ENCODE peak calls at places on chromosome 6, in six cellular contexts. One of them, this sample, is unnamed.
A peak's percentile ranks its signal among the peaks of the same experiment; 100 is the strongest.

GRCh38 chr6:1667012-1667804 is 57.5 kb downstream of the FOXC1 start:
- DNase-seq in NB4: no peak
- DNase-seq in adipocyte: peak; percentile 95
- DNase-seq in A673: no peak
- DNase-seq in PC-3: no peak
- DNase-seq in coronary artery: no peak
- DNase-seq in this sample: peak; percentile 75

GRCh38 chr6:56927538-56928453 is 27.1 kb upstream of the BEND6 start:
- DNase-seq in NB4: peak; percentile 56
- DNase-seq in coronary artery: no peak
- DNase-seq in PC-3: peak; percentile 54
- DNase-seq in adipocyte: no peak
- DNase-seq in A673: no peak
- DNase-seq in this sample: no peak

GRCh38 chr6:65468307-65468706 is 238.7 kb downstream of the EYS start:
- DNase-seq in adipocyte: no peak
- DNase-seq in coronary artery: no peak
- DNase-seq in NB4: no peak
- DNase-seq in A673: no peak
- DNase-seq in PC-3: no peak
- DNase-seq in this sample: no peak

GRCh38 chr6:146957443-146957842 is 246.8 kb upstream of the STXBP5 start:
- DNase-seq in NB4: no peak
- DNase-seq in adipocyte: no peak
- DNase-seq in PC-3: no peak
- DNase-seq in coronary artery: no peak
- DNase-seq in A673: no peak
- DNase-seq in this sample: no peak

GRCh38 chr6:100468966-100469859 is 4.5 kb upstream of the SIM1 start:
- DNase-seq in PC-3: no peak
- DNase-seq in NB4: no peak
- DNase-seq in adipocyte: no peak
- DNase-seq in coronary artery: no peak
- DNase-seq in A673: no peak
- DNase-seq in this sample: peak; percentile 56

GRCh38 chr6:32666420-32667300 is at the start of gene HLA-DQB1:
- DNase-seq in adipocyte: peak; percentile 38
- DNase-seq in coronary artery: no peak
- DNase-seq in PC-3: peak; percentile 59
- DNase-seq in NB4: peak; percentile 33
- DNase-seq in A673: peak; percentile 34
- DNase-seq in this sample: peak; percentile 86

GRCh38 chr6:46175976-46176375 is 5.2 kb upstream of the ENPP5 start:
- DNase-seq in NB4: no peak
- DNase-seq in adipocyte: no peak
- DNase-seq in PC-3: no peak
- DNase-seq in A673: no peak
- DNase-seq in coronary artery: no peak
- DNase-seq in this sample: no peak

GRCh38 chr6:69887714-69888345 is 21.5 kb downstream of the COL19A1 start:
- DNase-seq in adipocyte: no peak
- DNase-seq in NB4: no peak
- DNase-seq in A673: no peak
- DNase-seq in PC-3: no peak
- DNase-seq in coronary artery: no peak
- DNase-seq in this sample: no peak

GRCh38 chr6:21441386-21441785 is 152.2 kb upstream of the SOX4 start:
- DNase-seq in A673: no peak
- DNase-seq in NB4: peak; percentile 86
- DNase-seq in coronary artery: no peak
- DNase-seq in PC-3: no peak
- DNase-seq in adipocyte: no peak
- DNase-seq in this sample: no peak

GRCh38 chr6:40852667-40853383 is 186.2 kb downstream of the UNC5CL start:
- DNase-seq in A673: peak; percentile 27
- DNase-seq in adipocyte: peak; percentile 59
- DNase-seq in NB4: peak; percentile 43
- DNase-seq in coronary artery: no peak
- DNase-seq in PC-3: peak; percentile 30
- DNase-seq in this sample: no peak

GRCh38 chr6:54706844-54707243 is 139.7 kb upstream of the FAM83B start:
- DNase-seq in A673: no peak
- DNase-seq in adipocyte: no peak
- DNase-seq in coronary artery: no peak
- DNase-seq in PC-3: no peak
- DNase-seq in NB4: no peak
- DNase-seq in this sample: no peak

GRCh38 chr6:16751251-16751946 is 9.9 kb downstream of the ATXN1 start:
- DNase-seq in coronary artery: no peak
- DNase-seq in adipocyte: peak; percentile 69
- DNase-seq in A673: no peak
- DNase-seq in NB4: no peak
- DNase-seq in PC-3: peak; percentile 97
- DNase-seq in this sample: no peak

GRCh38 chr6:13014551-13015378 is 298.2 kb downstream of the PHACTR1 start:
- DNase-seq in NB4: no peak
- DNase-seq in A673: no peak
- DNase-seq in adipocyte: no peak
- DNase-seq in coronary artery: no peak
- DNase-seq in PC-3: no peak
- DNase-seq in this sample: no peak

GRCh38 chr6:16130932-16131387 is 2.1 kb downstream of the MYLIP start:
- DNase-seq in NB4: peak; percentile 92
- DNase-seq in PC-3: peak; percentile 72
- DNase-seq in coronary artery: no peak
- DNase-seq in adipocyte: peak; percentile 84
- DNase-seq in A673: peak; percentile 83
- DNase-seq in this sample: peak; percentile 82

GRCh38 chr6:7136859-7137334 is 29.1 kb downstream of the RREB1 start:
- DNase-seq in coronary artery: no peak
- DNase-seq in NB4: peak; percentile 57
- DNase-seq in PC-3: no peak
- DNase-seq in A673: no peak
- DNase-seq in adipocyte: no peak
- DNase-seq in this sample: no peak

GRCh38 chr6:116030745-116031144 is 29.9 kb downstream of the FRK start:
- DNase-seq in A673: no peak
- DNase-seq in adipocyte: peak; percentile 29
- DNase-seq in coronary artery: no peak
- DNase-seq in PC-3: no peak
- DNase-seq in NB4: no peak
- DNase-seq in this sample: no peak

GRCh38 chr6:111759413-111759835 is 113.8 kb downstream of the FYN start:
- DNase-seq in NB4: no peak
- DNase-seq in PC-3: no peak
- DNase-seq in A673: no peak
- DNase-seq in adipocyte: no peak
- DNase-seq in coronary artery: no peak
- DNase-seq in this sample: peak; percentile 48

GRCh38 chr6:170222498-170223471 is 68.1 kb downstream of the DLL1 start:
- DNase-seq in PC-3: peak; percentile 20
- DNase-seq in adipocyte: no peak
- DNase-seq in NB4: peak; percentile 95
- DNase-seq in coronary artery: no peak
- DNase-seq in A673: no peak
- DNase-seq in this sample: peak; percentile 84
- H3K4me3 ChIP-seq in PC-3: no peak overlapping the region
- H3K4me3 ChIP-seq in adipocyte: no peak overlapping the region
- H3K4me3 ChIP-seq in NB4: peak overlapping the region; percentile 43
- H3K4me3 ChIP-seq in coronary artery: no peak overlapping the region
- H3K4me3 ChIP-seq in A673: no peak overlapping the region
- H3K4me3 ChIP-seq in this sample: no peak overlapping the region

GRCh38 chr6:136524936-136525413 is 25.2 kb downstream of the MAP7 start:
- DNase-seq in NB4: peak; percentile 69
- DNase-seq in PC-3: no peak
- DNase-seq in coronary artery: no peak
- DNase-seq in adipocyte: no peak
- DNase-seq in A673: no peak
- DNase-seq in this sample: no peak
- H3K4me3 ChIP-seq in NB4: no peak overlapping the region
- H3K4me3 ChIP-seq in PC-3: no peak overlapping the region
- H3K4me3 ChIP-seq in coronary artery: no peak overlapping the region
- H3K4me3 ChIP-seq in adipocyte: no peak overlapping the region
- H3K4me3 ChIP-seq in A673: no peak overlapping the region
- H3K4me3 ChIP-seq in this sample: no peak overlapping the region

GRCh38 chr6:129638055-129639019 is 71.6 kb downstream of the ARHGAP18 start:
- DNase-seq in NB4: no peak
- DNase-seq in coronary artery: no peak
- DNase-seq in adipocyte: peak; percentile 57
- DNase-seq in PC-3: no peak
- DNase-seq in A673: peak; percentile 58
- DNase-seq in this sample: no peak
- H3K4me3 ChIP-seq in NB4: no peak overlapping the region
- H3K4me3 ChIP-seq in coronary artery: no peak overlapping the region
- H3K4me3 ChIP-seq in adipocyte: no peak overlapping the region
- H3K4me3 ChIP-seq in PC-3: no peak overlapping the region
- H3K4me3 ChIP-seq in A673: no peak overlapping the region
- H3K4me3 ChIP-seq in this sample: no peak overlapping the region

DNA sequence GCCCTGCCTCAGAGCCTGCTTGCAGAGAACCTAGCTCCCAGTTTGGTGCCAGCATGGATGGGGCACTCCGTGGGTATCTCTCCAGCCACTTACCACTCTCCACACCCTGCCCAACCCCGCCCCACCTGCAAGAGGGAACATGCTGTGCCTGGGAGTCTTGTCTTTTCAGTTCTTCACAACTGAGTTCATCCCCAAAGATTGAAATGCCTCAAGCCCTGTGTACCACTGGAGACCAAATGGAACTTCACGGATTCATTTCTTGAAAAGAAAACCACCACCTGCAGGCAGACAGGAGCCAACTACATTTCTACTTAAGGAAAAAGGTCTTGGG is 50.2 kb downstream of the TRERF1 start:
- DNase-seq in A673: no peak
- DNase-seq in adipocyte: no peak
- DNase-seq in NB4: no peak
- DNase-seq in PC-3: no peak
- DNase-seq in coronary artery: no peak
- DNase-seq in this sample: no peak
- H3K4me3 ChIP-seq in A673: no peak overlapping the region
- H3K4me3 ChIP-seq in adipocyte: no peak overlapping the region
- H3K4me3 ChIP-seq in NB4: no peak overlapping the region
- H3K4me3 ChIP-seq in PC-3: no peak overlapping the region
- H3K4me3 ChIP-seq in coronary artery: no peak overlapping the region
- H3K4me3 ChIP-seq in this sample: no peak overlapping the region

GRCh38 chr6:34583461-34583860 is 27.3 kb upstream of the SPDEF start:
- DNase-seq in A673: no peak
- DNase-seq in NB4: no peak
- DNase-seq in PC-3: no peak
- DNase-seq in coronary artery: no peak
- DNase-seq in adipocyte: no peak
- DNase-seq in this sample: no peak

GRCh38 chr6:34585108-34585507 is 29.0 kb upstream of the SPDEF start:
- DNase-seq in coronary artery: no peak
- DNase-seq in NB4: no peak
- DNase-seq in PC-3: no peak
- DNase-seq in adipocyte: no peak
- DNase-seq in A673: no peak
- DNase-seq in this sample: peak; percentile 58

GRCh38 chr6:34585512-34586045 is 29.4 kb upstream of the SPDEF start:
- DNase-seq in adipocyte: peak; percentile 40
- DNase-seq in coronary artery: no peak
- DNase-seq in A673: no peak
- DNase-seq in NB4: no peak
- DNase-seq in PC-3: no peak
- DNase-seq in this sample: peak; percentile 67

GRCh38 chr6:34583861-34584604 is 27.9 kb upstream of the SPDEF start:
- DNase-seq in adipocyte: no peak
- DNase-seq in NB4: no peak
- DNase-seq in PC-3: no peak
- DNase-seq in A673: no peak
- DNase-seq in coronary artery: no peak
- DNase-seq in this sample: no peak

GRCh38 chr6:34584694-34585093 is 28.6 kb upstream of the SPDEF start:
- DNase-seq in adipocyte: no peak
- DNase-seq in A673: no peak
- DNase-seq in coronary artery: no peak
- DNase-seq in PC-3: no peak
- DNase-seq in NB4: no peak
- DNase-seq in this sample: no peak
- H3K4me3 ChIP-seq in adipocyte: no peak overlapping the region
- H3K4me3 ChIP-seq in A673: no peak overlapping the region
- H3K4me3 ChIP-seq in coronary artery: no peak overlapping the region
- H3K4me3 ChIP-seq in PC-3: no peak overlapping the region
- H3K4me3 ChIP-seq in NB4: no peak overlapping the region
- H3K4me3 ChIP-seq in this sample: no peak overlapping the region

GRCh38 chr6:39608652-39609345 is 116.4 kb downstream of the KIF6 start:
- DNase-seq in A673: no peak
- DNase-seq in adipocyte: no peak
- DNase-seq in NB4: no peak
- DNase-seq in coronary artery: no peak
- DNase-seq in PC-3: no peak
- DNase-seq in this sample: no peak
- H3K4me3 ChIP-seq in A673: no peak overlapping the region
- H3K4me3 ChIP-seq in adipocyte: no peak overlapping the region
- H3K4me3 ChIP-seq in NB4: no peak overlapping the region
- H3K4me3 ChIP-seq in coronary artery: no peak overlapping the region
- H3K4me3 ChIP-seq in PC-3: no peak overlapping the region
- H3K4me3 ChIP-seq in this sample: no peak overlapping the region

DNA sequence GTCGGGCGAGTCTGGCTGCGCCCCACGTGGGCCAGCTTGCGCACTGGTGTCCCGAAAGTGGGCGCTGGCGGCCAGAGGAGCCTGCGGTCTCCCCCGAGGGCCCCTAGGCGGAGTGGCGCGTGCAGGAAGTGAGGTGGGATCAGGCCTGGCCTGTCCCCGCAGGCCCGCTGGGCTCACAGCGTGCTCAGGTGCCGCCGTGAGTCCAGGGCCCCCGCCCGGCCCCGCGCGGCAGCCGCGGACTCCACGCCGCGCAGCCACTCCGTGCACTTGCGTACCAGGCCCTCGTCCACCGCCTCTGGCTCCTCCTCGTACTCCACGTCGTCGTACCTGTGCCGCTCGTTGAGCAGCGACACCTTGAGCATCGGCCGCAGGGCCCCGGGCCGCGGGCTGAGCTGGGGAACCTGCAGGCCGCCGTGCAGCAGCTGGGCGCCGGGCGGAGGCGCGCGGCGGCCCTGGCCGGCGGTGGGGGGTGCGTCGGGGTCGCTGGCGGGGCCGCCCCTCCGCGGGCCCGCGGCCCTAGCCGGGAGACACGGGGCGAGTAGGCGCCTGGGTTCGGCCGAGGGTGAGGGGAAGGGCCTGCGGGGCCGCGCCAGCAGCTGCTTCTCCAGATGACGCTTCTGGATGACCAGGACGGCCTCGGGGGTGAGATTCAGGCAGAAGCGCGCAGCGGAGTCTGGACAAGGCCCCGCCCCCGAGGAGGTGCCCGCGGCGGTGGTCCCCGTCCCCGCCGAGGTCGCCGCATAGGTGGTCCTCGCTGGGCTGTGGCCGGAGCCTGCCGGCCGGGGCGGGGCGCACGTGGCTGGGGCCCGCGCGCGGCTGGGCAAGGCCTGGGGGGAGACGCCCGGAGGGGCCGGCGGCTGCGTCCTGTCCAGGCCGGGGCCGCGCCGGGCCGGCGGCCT is 861 bp downstream of the PRR18 start:
- DNase-seq in coronary artery: no peak
- DNase-seq in PC-3: no peak
- DNase-seq in A673: no peak
- DNase-seq in NB4: no peak
- DNase-seq in adipocyte: peak; percentile 29
- DNase-seq in this sample: peak; percentile 89
- H3K4me3 ChIP-seq in coronary artery: peak overlapping the region; percentile 77
- H3K4me3 ChIP-seq in PC-3: no peak overlapping the region
- H3K4me3 ChIP-seq in A673: peak overlapping the region; percentile 43
- H3K4me3 ChIP-seq in NB4: no peak overlapping the region
- H3K4me3 ChIP-seq in adipocyte: no peak overlapping the region
- H3K4me3 ChIP-seq in this sample: no peak overlapping the region